ENCODE peak calls at places on chromosomes 4 and X, in eight cellular contexts. A is tibial artery; M is left ventricle myocardium inferior; V is astrocyte of the spinal cord; N is CD8-positive, alpha-beta memory T cell; T is mucosa of descending colon; H is AG09309; K is SJSA1. U is an unnamed sample.

GRCh38 chrX:101659601-101660063 is at the start of gene ARMCX2:
- DNase-seq in N (no peak), H (peak; percentile 23), A (peak; percentile 79), V (peak; percentile 53), K (no peak), M (peak; percentile 54), T (peak; percentile 35), U (peak; percentile 49)

GRCh38 chr4:52051213-52051614 is at the start of gene SPATA18:
- DNase-seq in M (peak; percentile 31), T (peak; percentile 77), N (no peak), K (no peak), H (no peak), A (no peak), V (peak; percentile 22), U (no peak)

GRCh38 chr4:114281561-114281960 is 302.1 kb upstream of the ARSJ start:
- DNase-seq in H (peak; percentile 57), K (peak; percentile 78), T (no peak), M (no peak), N (no peak), V (peak; percentile 89), A (no peak), U (peak; percentile 73)

GRCh38 chrX:1455948-1456280 is 3.2 kb upstream of the ASMTL start:
- DNase-seq in M (no peak), V (no peak), A (peak; percentile 11), N (no peak), T (no peak), H (no peak), K (no peak), U (no peak)

GRCh38 chr4:98614081-98614480 is 44.3 kb downstream of the TSPAN5 start:
- DNase-seq in V (no peak), M (no peak), K (no peak), A (no peak), N (no peak), T (no peak), H (no peak), U (no peak)

GRCh38 chrX:87265518-87265917 is 252.1 kb upstream of the KLHL4 start:
- DNase-seq in K (no peak), H (no peak), N (no peak), M (no peak), A (no peak), V (no peak), T (no peak), U (no peak)

GRCh38 chrX:48785525-48786214 is 720 bp upstream of the GATA1 start:
- DNase-seq in V (no peak), M (no peak), H (no peak), A (no peak), T (no peak), K (no peak), N (no peak), U (no peak)

GRCh38 chr4:188138227-188138626 is 1.0 kb upstream of the TRIML1 start:
- DNase-seq in V (no peak), T (no peak), K (no peak), A (no peak), N (no peak), H (no peak), M (no peak), U (peak; percentile 59)

GRCh38 chr4:24965627-24966026 is 52.8 kb upstream of the CCDC149 start:
- DNase-seq in M (no peak), N (no peak), T (no peak), V (no peak), H (no peak), K (no peak), A (no peak), U (no peak)

GRCh38 chr4:56871357-56871993 is 36.2 kb upstream of the REST start:
- DNase-seq in N (no peak), K (peak; percentile 29), V (peak; percentile 7), A (no peak), H (no peak), T (no peak), M (no peak), U (no peak)

GRCh38 chrX:110394653-110395052 is 36.0 kb downstream of the RTL9 start:
- DNase-seq in K (no peak), A (no peak), H (no peak), M (no peak), V (peak; percentile 58), T (no peak), N (no peak), U (peak; percentile 53)

GRCh38 chr4:10006604-10007435 is 14.5 kb downstream of the SLC2A9 start:
- DNase-seq in K (no peak), A (no peak), M (no peak), V (peak; percentile 1), T (peak; percentile 77), H (no peak), N (no peak), U (no peak)

GRCh38 chr4:158945529-158946108 is 157.3 kb upstream of the RAPGEF2 start:
- DNase-seq in A (no peak), V (no peak), K (no peak), M (no peak), N (no peak), T (no peak), H (no peak), U (no peak)

GRCh38 chrX:39725928-39726619 is 371.7 kb downstream of the BCOR start:
- DNase-seq in M (no peak), N (no peak), V (peak; percentile 52), K (peak; percentile 2), H (peak; percentile 81), A (no peak), T (no peak), U (peak; percentile 51)

GRCh38 chrX:357035-357692 is 29.5 kb downstream of the PPP2R3B start:
- DNase-seq in K (no peak), V (no peak), A (peak; percentile 3), H (no peak), T (no peak), M (no peak), N (no peak), U (no peak)

GRCh38 chrX:132837126-132837525 is 121.3 kb downstream of the HS6ST2 start:
- DNase-seq in K (peak; percentile 2), H (no peak), T (no peak), A (no peak), N (no peak), M (no peak), V (peak; percentile 74), U (peak; percentile 27)

DNA sequence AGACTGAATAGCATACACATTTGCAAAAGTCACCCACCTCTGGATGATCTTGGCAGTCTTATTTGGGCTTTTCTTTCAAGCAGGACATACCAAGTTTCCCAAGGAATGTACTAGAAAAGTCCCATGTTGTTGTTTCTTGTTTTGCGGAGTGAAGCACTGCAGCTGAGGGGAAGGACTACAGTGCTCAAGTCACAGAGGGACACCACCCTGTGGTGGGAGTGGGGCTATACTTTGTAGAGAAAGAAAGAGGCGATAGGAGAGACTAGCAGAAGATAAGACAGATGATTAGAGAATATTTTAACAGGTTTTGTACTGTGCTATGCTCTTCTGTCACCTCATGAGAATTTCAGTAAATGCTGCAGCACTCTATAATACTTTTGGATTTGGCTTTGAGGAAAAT is 280.5 kb upstream of the INTU start:
- DNase-seq in K (no peak), V (no peak), A (no peak), N (no peak), T (no peak), H (no peak), M (no peak), U (no peak)
- H3K4me3 ChIP-seq in K (no peak overlapping the region), V (no peak overlapping the region), A (no peak overlapping the region), N (no peak overlapping the region), T (no peak overlapping the region), H (no peak overlapping the region), M (no peak overlapping the region), U (no peak overlapping the region)

DNA sequence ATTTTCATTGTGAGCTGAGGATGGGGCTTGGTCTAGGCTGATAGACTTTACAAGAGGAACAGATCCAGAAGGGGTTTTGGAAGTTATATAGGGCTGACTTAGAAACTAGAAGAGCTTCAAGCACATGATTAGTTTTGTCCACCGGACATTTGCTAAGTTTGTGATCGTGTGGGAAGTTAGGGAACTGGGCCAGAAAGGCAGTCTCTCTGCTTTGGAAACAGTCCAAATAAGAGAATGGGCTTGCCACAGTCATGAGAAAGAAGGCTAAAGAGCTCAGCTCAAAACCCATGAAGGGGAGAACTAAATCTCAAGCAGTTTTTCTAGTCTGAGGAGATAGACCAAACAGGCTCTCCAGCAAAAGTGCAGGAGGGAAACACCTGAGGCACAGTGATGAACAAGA is 67.8 kb downstream of the ZNF674 start:
- DNase-seq in M (no peak), K (no peak), A (no peak), V (peak; percentile 16), T (no peak), H (no peak), N (no peak), U (no peak)
- H3K4me3 ChIP-seq in M (no peak overlapping the region), K (no peak overlapping the region), A (no peak overlapping the region), V (no peak overlapping the region), T (no peak overlapping the region), H (no peak overlapping the region), N (no peak overlapping the region), U (no peak overlapping the region)

DNA sequence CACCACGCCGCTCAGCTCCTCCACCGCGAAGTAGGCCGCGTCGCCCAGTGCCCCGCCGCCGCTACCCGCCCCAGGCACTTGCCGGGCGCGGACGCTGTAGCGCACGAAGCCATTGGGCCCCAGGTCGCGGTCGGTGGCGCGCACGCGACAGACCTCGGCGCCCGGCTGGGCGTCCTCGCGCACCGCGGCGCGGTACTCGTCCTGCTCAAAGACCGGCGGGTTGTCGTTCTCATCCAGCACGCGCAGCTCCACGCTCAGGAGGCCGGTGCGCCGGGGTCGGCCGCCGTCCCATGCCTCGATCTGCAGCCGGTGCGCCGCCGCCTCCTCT is 1.4 kb downstream of the DCHS2 start:
- DNase-seq in N (no peak), V (no peak), K (no peak), H (no peak), T (no peak), M (no peak), A (no peak), U (no peak)
- H3K4me3 ChIP-seq in N (no peak overlapping the region), V (no peak overlapping the region), K (no peak overlapping the region), H (no peak overlapping the region), T (no peak overlapping the region), M (peak overlapping the region; percentile 58), A (no peak overlapping the region), U (no peak overlapping the region)

GRCh38 chr4:139301143-139301820 is at the start of gene NAA15:
- DNase-seq in N (peak; percentile 97), V (peak; percentile 98), M (peak; percentile 98), H (peak; percentile 83), A (peak; percentile 99), T (peak; percentile 98), K (peak; percentile 97), U (peak; percentile 96)

GRCh38 chr4:139297001-139297410 is 4.3 kb upstream of the NAA15 start:
- DNase-seq in N (no peak), H (no peak), M (no peak), A (no peak), V (no peak), T (no peak), K (no peak), U (no peak)

GRCh38 chr4:139300431-139301142 is 718 bp upstream of the NAA15 start:
- DNase-seq in V (peak; percentile 77), A (no peak), H (no peak), M (no peak), K (no peak), N (no peak), T (no peak), U (peak; percentile 62)

GRCh38 chr4:139301821-139302611 is at the start of gene NDUFC1:
- DNase-seq in V (peak; percentile 52), T (peak; percentile 70), K (peak; percentile 52), H (no peak), M (peak; percentile 40), N (peak; percentile 62), A (peak; percentile 78), U (peak; percentile 27)

DNA sequence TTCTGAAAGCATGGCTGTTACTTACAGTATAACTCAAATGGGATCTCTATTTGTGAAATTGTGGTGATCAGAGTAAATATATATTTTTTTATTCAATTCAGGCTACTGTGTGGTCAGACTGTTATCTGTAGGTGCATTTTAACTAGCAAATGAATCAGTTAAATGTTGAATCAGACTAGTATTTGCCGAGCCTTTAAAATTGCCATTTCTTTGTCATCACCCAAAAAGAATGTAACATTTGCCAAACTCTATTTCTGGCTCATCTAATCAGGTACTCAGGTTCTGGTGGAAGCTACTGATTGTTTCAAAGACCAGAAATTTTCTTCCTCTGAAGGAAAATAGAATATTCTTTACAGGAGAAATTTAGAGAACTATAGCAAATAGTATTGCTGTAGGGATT is 1.8 kb upstream of the NAA15 start:
- DNase-seq in V (no peak), A (no peak), H (no peak), T (no peak), N (no peak), M (no peak), K (no peak), U (no peak)
- H3K4me3 ChIP-seq in V (no peak overlapping the region), A (no peak overlapping the region), H (no peak overlapping the region), T (no peak overlapping the region), N (no peak overlapping the region), M (peak overlapping the region; percentile 82), K (no peak overlapping the region), U (no peak overlapping the region)